ENCODE peak calls at places on chromosome 22, in five cellular contexts. U is pancreas, I is adrenal gland, C is fibroblast of villous mesenchyme, A is bronchial epithelial cell. L is an unnamed sample.

GRCh38 chr22:49770454-49771265 is 57.0 kb downstream of the BRD1 start:
- DNase-seq in I (peak), U (no peak), C (no peak), A (no peak), L (no peak)

GRCh38 chr22:50255099-50255498 is 4.0 kb upstream of the HDAC10 start:
- DNase-seq in C (no peak), U (no peak), A (no peak), I (no peak), L (no peak)

GRCh38 chr22:29331658-29332300 is 16.3 kb upstream of the RASL10A start:
- DNase-seq in C (no peak), I (no peak), U (no peak), A (no peak), L (no peak)

GRCh38 chr22:44782286-44782830 is 30.0 kb downstream of the ARHGAP8 start:
- DNase-seq in U (no peak), I (no peak), A (no peak), C (peak), L (peak)

GRCh38 chr22:18063311-18063710 is 14.5 kb upstream of the PEX26 start:
- DNase-seq in U (no peak), A (no peak), C (no peak), I (no peak), L (no peak)

GRCh38 chr22:45617948-45618347 is 53.7 kb upstream of the ATXN10 start:
- DNase-seq in A (no peak), I (no peak), U (no peak), C (no peak), L (no peak)

GRCh38 chr22:25236417-25236816 is 17.0 kb downstream of the CRYBB2 start:
- DNase-seq in A (no peak), U (no peak), I (no peak), C (no peak), L (no peak)

GRCh38 chr22:41660416-41660815 is 28.3 kb downstream of the SNU13 start:
- DNase-seq in C (peak), I (peak), A (no peak), U (no peak), L (no peak)

GRCh38 chr22:44609589-44609988 is 92.4 kb upstream of the PRR5 start:
- DNase-seq in C (no peak), A (no peak), I (no peak), U (no peak), L (no peak)

GRCh38 chr22:50571264-50572175 is 6.7 kb downstream of the CPT1B start:
- DNase-seq in U (no peak), I (peak), C (no peak), A (no peak), L (no peak)

GRCh38 chr22:17281026-17281809 is 62.0 kb upstream of the ADA2 start:
- DNase-seq in A (no peak), I (no peak), U (no peak), C (no peak), L (no peak)

GRCh38 chr22:29700206-29700948 is 19.4 kb upstream of the CABP7 start:
- DNase-seq in C (no peak), A (no peak), I (no peak), U (no peak), L (no peak)

GRCh38 chr22:27654536-27655445 is 146.8 kb downstream of the MN1 start:
- DNase-seq in A (peak), I (no peak), C (peak), U (no peak), L (no peak)

GRCh38 chr22:31337178-31337577 is 9.0 kb downstream of the PATZ1 start:
- DNase-seq in I (peak), A (peak), C (no peak), U (no peak), L (peak)

GRCh38 chr22:17872491-17872890 is 98.2 kb upstream of the BID start:
- DNase-seq in U (no peak), A (peak), I (no peak), C (no peak), L (no peak)

GRCh38 chr22:19325296-19325950 is 33.9 kb upstream of the CLTCL1 start:
- DNase-seq in I (no peak), A (peak), U (no peak), C (peak), L (peak)

GRCh38 chr22:41369089-41369745 is 12.5 kb upstream of the TEF start:
- DNase-seq in C (no peak), U (no peak), A (no peak), I (no peak), L (no peak)

GRCh38 chr22:44182591-44183588 is 2.2 kb downstream of the PARVG start:
- DNase-seq in U (peak), I (peak), A (no peak), C (no peak), L (no peak)

GRCh38 chr22:32619614-32620426 is 145.2 kb downstream of the FBXO7 start:
- DNase-seq in A (no peak), I (peak), U (no peak), C (peak), L (peak)

GRCh38 chr22:20233351-20234313 is 34.5 kb downstream of the RTN4R start:
- DNase-seq in U (no peak), I (no peak), A (no peak), C (no peak), L (no peak)

GRCh38 chr22:24989135-24989534 is 36.6 kb downstream of the KIAA1671 start:
- DNase-seq in U (no peak), I (no peak), C (no peak), A (no peak), L (no peak)

GRCh38 chr22:50148991-50149721 is 21.4 kb upstream of the PANX2 start:
- DNase-seq in I (peak), A (peak), C (no peak), U (peak), L (peak)

GRCh38 chr22:33240901-33241300 is 182.7 kb upstream of the SYN3 start:
- DNase-seq in U (no peak), C (no peak), I (no peak), A (peak), L (peak)

GRCh38 chr22:28052818-28053217 is 133.8 kb upstream of the PITPNB start:
- DNase-seq in C (no peak), U (no peak), A (no peak), I (no peak), L (no peak)

GRCh38 chr22:29872145-29872893 is 10.7 kb upstream of the MTMR3 start:
- DNase-seq in I (no peak), U (no peak), C (no peak), A (no peak), L (no peak)

GRCh38 chr22:45023431-45023830 is 13.6 kb upstream of the PHF21B start:
- DNase-seq in C (no peak), A (no peak), U (no peak), I (no peak), L (no peak)

GRCh38 chr22:27105142-27106025 is 448.0 kb downstream of the MIAT start:
- DNase-seq in I (peak), C (peak), A (peak), U (no peak), L (peak)

GRCh38 chr22:49638788-49639187 is 188.9 kb downstream of the BRD1 start:
- DNase-seq in A (no peak), C (no peak), U (no peak), I (peak), L (peak)

GRCh38 chr22:21450320-21450831 is 16.8 kb upstream of the TMEM191C start:
- DNase-seq in C (no peak), U (peak), A (no peak), I (no peak), L (no peak)
- TF ChIP-seq CTCF in C (no peak), U (no peak), A (no peak), I (no peak), L (no peak)

GRCh38 chr22:37930270-37930951 is 23.0 kb downstream of the C22orf23 start:
- DNase-seq in I (no peak), U (no peak), A (no peak), C (peak), L (peak)
- TF ChIP-seq CTCF in I (peak), U (no peak), A (peak), C (peak), L (peak)

DNA sequence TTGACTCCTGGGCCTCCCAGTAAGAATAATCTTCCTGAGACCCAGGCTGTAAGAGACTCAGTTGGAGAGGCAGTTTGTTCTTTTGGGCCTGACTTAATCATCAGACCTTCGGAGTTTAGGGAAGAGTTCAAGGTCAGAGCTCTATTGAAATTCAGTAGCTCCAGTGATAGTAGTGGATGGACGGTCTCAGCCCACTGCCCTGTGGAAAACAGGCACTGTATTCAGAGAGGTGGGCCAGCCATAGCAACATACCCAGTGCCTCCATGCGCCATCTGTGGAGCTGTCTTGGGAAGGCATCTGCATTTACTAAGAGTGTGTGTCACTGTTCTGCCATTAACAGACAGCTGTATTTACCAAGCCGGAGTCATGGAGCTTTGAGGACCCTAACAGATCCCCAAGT is 2.9 kb downstream of the SMARCB1 start:
- DNase-seq in C (no peak), A (no peak), I (no peak), U (no peak), L (no peak)
- TF ChIP-seq CTCF in C (no peak), A (no peak), I (no peak), U (no peak), L (peak)

GRCh38 chr22:23566716-23567475 is 13.2 kb downstream of the IGLL1 start:
- DNase-seq in A (no peak), I (no peak), C (no peak), U (no peak), L (no peak)

GRCh38 chr22:23565942-23566715 is 14.0 kb downstream of the IGLL1 start:
- DNase-seq in U (peak), I (no peak), A (no peak), C (no peak), L (no peak)

GRCh38 chr22:23563111-23563510 is 17.0 kb downstream of the IGLL1 start:
- DNase-seq in A (no peak), C (no peak), U (no peak), I (no peak), L (no peak)

GRCh38 chr22:23564276-23564675 is 15.8 kb downstream of the IGLL1 start:
- DNase-seq in A (no peak), C (no peak), I (no peak), U (no peak), L (no peak)

GRCh38 chr22:23565288-23565941 is 14.7 kb downstream of the IGLL1 start:
- DNase-seq in C (no peak), A (no peak), U (no peak), I (no peak), L (peak)
- TF ChIP-seq CTCF in C (no peak), A (peak), U (no peak), I (no peak), L (no peak)

DNA sequence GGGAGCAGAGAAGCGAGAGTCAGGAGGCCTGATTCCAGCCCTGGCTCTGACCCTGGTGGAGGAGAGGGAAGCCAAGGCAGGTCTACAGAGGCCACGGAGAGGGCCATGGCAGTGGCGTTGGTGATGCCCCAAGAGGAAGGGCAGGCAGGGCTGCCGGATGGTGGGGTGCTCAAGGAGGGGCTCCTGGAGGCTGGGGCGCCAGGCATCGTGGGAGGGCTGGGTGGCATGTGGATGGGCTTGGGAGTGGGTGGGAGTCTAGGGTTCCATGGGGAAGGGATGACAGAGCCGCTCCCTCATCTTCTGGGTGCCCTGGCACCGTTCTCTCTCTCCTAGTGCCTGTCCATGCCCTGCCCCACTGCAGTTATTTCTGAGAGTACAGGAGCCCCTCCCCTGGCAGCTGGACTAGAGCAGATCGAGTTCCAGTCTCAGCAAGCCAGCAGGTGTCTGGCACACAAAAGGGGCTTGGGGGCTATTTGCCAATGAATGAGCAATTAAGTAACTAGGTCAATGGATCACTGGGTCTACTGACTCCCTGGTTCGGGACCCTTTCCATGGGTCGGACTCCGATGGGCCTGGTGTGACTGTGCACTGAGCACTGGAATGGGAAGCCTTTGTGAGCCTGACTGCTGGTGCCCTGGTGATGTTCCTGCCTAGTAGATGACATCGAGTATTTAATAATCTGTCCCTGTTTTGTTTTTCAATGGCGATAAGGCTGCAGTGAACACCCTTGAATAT is 570.0 kb downstream of the TBC1D22A start:
- DNase-seq in U (no peak), C (no peak), I (no peak), A (no peak), L (no peak)
- TF ChIP-seq CTCF in U (no peak), C (no peak), I (no peak), A (no peak), L (no peak)

GRCh38 chr22:37043214-37043827 is 8.2 kb upstream of the KCTD17 start:
- DNase-seq in A (no peak), C (no peak), U (no peak), I (no peak), L (no peak)

GRCh38 chr22:37044634-37045625 is 6.6 kb upstream of the KCTD17 start:
- DNase-seq in A (peak), C (no peak), I (no peak), U (no peak), L (no peak)

GRCh38 chr22:37045958-37046357 is 5.6 kb upstream of the KCTD17 start:
- DNase-seq in A (peak), I (no peak), U (no peak), C (peak), L (peak)

GRCh38 chr22:37046589-37046988 is 5.0 kb upstream of the KCTD17 start:
- DNase-seq in I (no peak), U (no peak), C (no peak), A (no peak), L (no peak)

DNA sequence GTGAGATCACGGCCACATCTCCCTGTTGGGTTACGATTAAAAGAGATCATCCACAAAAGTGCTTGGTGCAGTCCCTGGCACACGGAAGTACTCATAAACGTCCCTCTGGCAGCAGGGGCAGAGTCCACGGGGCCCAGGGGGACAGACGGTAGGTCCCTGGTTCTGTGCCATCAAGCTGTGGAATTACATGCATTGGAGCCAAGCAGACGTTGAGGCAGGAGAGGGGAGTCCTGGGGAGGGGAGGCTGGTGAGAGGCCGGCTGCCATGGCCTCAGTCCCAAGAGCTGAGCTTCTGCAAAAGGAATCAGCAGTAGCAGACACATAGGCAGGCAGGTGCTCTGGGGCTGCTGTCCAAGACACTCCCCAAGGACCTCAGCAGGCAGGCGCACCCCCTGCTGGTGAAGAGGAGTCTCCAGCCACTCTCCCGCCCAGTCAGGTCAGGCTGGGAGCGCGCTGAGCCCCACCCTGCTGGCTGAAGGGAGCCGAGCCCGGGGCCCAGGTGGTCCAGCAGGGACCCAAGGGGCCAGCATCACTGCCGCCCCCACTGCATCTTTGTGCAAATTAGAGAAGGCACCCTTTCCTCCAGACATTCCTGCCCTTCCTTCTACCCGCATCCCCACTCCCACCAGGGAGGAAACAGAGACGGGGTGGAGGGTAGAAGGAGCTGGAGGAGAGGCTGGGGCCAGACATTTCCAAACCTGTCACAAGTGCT is 7.6 kb upstream of the KCTD17 start:
- DNase-seq in I (peak), C (peak), U (peak), A (peak), L (peak)
- TF ChIP-seq CTCF in I (peak), C (peak), U (peak), A (peak), L (peak)

DNA sequence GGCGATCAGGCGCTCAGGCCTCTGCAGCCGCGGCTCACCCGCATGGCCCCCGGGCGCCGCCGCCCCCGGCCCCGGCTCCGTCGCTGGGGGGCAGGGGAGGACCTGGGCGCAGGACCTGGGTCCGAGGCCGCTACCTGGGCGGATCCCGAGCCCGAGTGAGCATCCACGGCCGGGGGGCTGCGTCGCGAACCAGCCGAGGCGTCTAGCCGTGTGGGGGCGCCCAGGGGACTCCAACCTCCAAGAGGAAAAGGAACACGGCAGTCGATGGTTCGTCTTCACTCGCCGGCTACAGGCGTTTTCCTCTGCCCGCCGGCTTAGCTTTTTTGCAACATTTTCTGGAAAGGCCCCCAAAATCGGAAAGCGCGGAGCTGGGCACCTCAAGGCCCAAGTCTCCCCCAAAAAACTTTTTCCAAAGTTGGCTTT is 698 bp downstream of the PDGFB start:
- DNase-seq in I (no peak), C (no peak), U (no peak), A (no peak), L (no peak)
- TF ChIP-seq CTCF in I (no peak), C (no peak), U (no peak), A (no peak), L (no peak)

GRCh38 chr22:34946339-34946985 is 119.5 kb upstream of the ISX start:
- DNase-seq in C (no peak), A (no peak), I (no peak), U (no peak), L (no peak)

DNA sequence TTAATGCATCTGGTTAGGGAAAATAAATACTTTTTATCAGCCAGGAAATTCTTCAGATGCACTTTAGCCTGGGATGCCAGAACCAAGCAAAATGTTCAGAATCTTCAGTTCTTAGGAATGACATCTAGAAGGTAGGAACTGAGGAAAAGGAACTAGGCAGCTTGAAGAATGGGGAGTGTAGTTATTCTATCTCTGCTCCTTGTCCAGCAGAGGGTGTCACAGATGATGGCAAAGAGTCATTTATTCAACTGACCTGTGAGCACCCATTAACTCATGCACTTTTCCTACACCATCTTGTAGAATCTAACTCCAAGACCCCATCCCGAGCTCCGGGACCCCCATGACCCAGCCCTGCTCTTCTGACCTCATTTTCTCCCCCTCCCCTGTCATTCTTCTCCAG is 122.1 kb upstream of the ISX start:
- DNase-seq in A (no peak), U (no peak), C (no peak), I (no peak), L (no peak)
- TF ChIP-seq CTCF in A (no peak), U (no peak), C (no peak), I (no peak), L (no peak)

DNA sequence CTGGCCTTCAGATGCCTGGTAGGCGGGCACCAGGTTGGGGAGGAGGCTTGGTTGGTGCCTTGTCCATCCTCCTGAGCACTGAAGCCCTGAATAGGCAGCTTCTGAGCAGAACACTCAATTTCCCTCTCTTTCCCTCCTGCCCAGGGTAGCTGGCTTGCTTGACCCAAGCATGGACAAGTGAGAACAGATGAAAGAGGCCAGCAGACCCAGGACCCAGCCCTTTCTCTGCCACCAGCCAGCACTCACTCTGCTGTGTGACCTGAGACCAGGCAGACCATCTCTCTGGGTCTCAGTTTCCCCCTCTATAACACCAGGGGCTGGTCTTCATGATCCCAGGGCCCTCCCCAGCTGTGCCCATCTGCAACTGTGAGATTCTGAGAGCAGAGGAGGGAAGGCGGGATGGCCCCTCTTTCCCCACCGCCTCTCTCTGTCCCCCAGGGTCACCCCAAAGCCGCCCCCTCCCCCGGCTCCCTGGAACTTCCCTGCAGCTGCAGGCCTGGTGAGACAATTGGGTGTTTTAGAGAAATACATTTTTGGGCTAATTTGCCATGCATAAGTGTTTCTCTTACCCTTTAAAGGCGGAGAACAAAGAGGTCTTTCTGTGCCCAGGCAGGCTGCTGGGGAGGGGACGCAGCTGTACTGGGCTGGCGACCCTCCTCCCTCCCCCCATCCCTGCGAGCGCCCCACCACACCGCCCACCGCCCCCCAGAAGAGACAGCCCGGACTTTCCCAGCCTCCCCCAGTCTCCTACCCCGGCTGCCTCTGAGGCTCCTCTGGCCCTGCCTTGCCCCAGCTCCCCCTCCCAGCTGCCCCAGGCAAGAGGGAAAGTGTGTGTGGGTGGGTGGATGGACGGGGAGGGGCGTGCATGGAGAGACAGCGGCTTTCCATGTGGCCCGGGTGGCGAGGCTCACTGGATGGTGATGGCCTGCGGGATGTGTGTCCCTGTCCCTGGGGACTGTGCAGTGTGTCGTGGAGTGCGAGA is 30.8 kb upstream of the PICK1 start:
- DNase-seq in U (no peak), A (no peak), C (no peak), I (no peak), L (no peak)
- TF ChIP-seq CTCF in U (no peak), A (no peak), C (no peak), I (no peak), L (no peak)

GRCh38 chr22:42930810-42931420 is 73.8 kb upstream of the ARFGAP3 start:
- DNase-seq in C (no peak), I (peak), U (peak), A (peak), L (peak)
- TF ChIP-seq CTCF in C (no peak), I (no peak), U (no peak), A (peak), L (peak)